ENCODE peak calls at places on chromosomes 5 and 9, in six cellular contexts. M is GM12878, C is SK-N-SH, N is HepG2, W is H1, I is GM12891. V is an unnamed sample.
A peak's percentile ranks its signal among the peaks of the same experiment; 100 is the strongest.

GRCh38 chr5:38608877-38609276 is 52.4 kb upstream of the LIFR start:
- DNase-seq in M (no peak), C (no peak), N (no peak), W (no peak), I (no peak), V (no peak)

GRCh38 chr5:68419101-68419636 is 203.6 kb downstream of the PIK3R1 start:
- DNase-seq in M (no peak), C (no peak), N (no peak), W (no peak), I (no peak), V (no peak)

GRCh38 chr5:168948746-168949145 is 352.2 kb downstream of the SLIT3 start:
- DNase-seq in M (no peak), C (peak; percentile 44), N (no peak), W (no peak), I (no peak), V (no peak)

GRCh38 chr9:77678136-77678535 is 30.0 kb upstream of the GNA14 start:
- DNase-seq in M (no peak), C (no peak), N (no peak), W (peak; percentile 27), I (no peak), V (no peak)

GRCh38 chr5:79640571-79641055 is 28.4 kb downstream of the TENT2 start:
- DNase-seq in M (no peak), C (no peak), N (no peak), W (no peak), I (no peak), V (no peak)

GRCh38 chr9:93306081-93306480 is 122.1 kb downstream of the WNK2 start:
- DNase-seq in M (no peak), C (no peak), N (no peak), W (peak; percentile 45), I (no peak), V (no peak)

GRCh38 chr5:163399923-163400322 is 37.5 kb upstream of the CCNG1 start:
- DNase-seq in M (no peak), C (no peak), N (no peak), W (no peak), I (no peak), V (no peak)

GRCh38 chr9:94160594-94161501 is 76.6 kb downstream of the PTPDC1 start:
- DNase-seq in M (no peak), C (no peak), N (peak; percentile 89), W (peak; percentile 42), I (no peak), V (no peak)

GRCh38 chr9:34993502-34994428 is 4.2 kb downstream of the DNAJB5 start:
- DNase-seq in M (no peak), C (peak; percentile 74), N (no peak), W (no peak), I (no peak), V (no peak)

GRCh38 chr5:127031147-127031862 is 947 bp upstream of the MARCHF3 start:
- DNase-seq in M (no peak), C (no peak), N (no peak), W (no peak), I (peak; percentile 41), V (peak; percentile 34)

GRCh38 chr9:125447202-125447802 is 185.7 kb downstream of the GAPVD1 start:
- DNase-seq in M (no peak), C (no peak), N (no peak), W (no peak), I (no peak), V (no peak)

GRCh38 chr5:17989567-17989966 is 355.3 kb downstream of the TAF11L14 start:
- DNase-seq in M (no peak), C (no peak), N (no peak), W (no peak), I (no peak), V (no peak)

GRCh38 chr5:101424530-101425175 is 521.6 kb upstream of the ST8SIA4 start:
- DNase-seq in M (no peak), C (no peak), N (no peak), W (no peak), I (no peak), V (no peak)

GRCh38 chr9:137341227-137341626 is 39.2 kb upstream of the NRARP start:
- DNase-seq in M (no peak), C (no peak), N (no peak), W (no peak), I (no peak), V (no peak)

GRCh38 chr9:77094150-77094549 is 74.7 kb downstream of the FOXB2 start:
- DNase-seq in M (no peak), C (no peak), N (no peak), W (no peak), I (no peak), V (no peak)

GRCh38 chr5:95707055-95707454 is 24.1 kb upstream of the RHOBTB3 start:
- DNase-seq in M (no peak), C (no peak), N (no peak), W (no peak), I (no peak), V (no peak)

GRCh38 chr5:132110195-132110594 is 36.6 kb downstream of the CSF2 start:
- DNase-seq in M (no peak), C (no peak), N (no peak), W (no peak), I (no peak), V (no peak)

GRCh38 chr9:120891255-120891954 is 14.4 kb upstream of the PHF19 start:
- DNase-seq in M (no peak), C (no peak), N (no peak), W (no peak), I (no peak), V (no peak)

GRCh38 chr9:134061688-134062371 is 6.0 kb downstream of the BRD3 start:
- DNase-seq in M (no peak), C (peak; percentile 31), N (no peak), W (peak; percentile 43), I (no peak), V (no peak)

GRCh38 chr5:963673-964531 is 44.7 kb upstream of the NKD2 start:
- DNase-seq in M (no peak), C (peak; percentile 80), N (no peak), W (no peak), I (peak; percentile 61), V (peak; percentile 69)

GRCh38 chr9:16257604-16258003 is 612.9 kb downstream of the BNC2 start:
- DNase-seq in M (no peak), C (no peak), N (no peak), W (no peak), I (no peak), V (no peak)

GRCh38 chr5:122501087-122501435 is 189.0 kb downstream of the SNCAIP start:
- DNase-seq in M (no peak), C (no peak), N (no peak), W (no peak), I (no peak), V (no peak)

GRCh38 chr5:74538206-74538661 is 102.3 kb downstream of the ENC1 start:
- DNase-seq in M (no peak), C (no peak), N (peak; percentile 89), W (no peak), I (no peak), V (no peak)

GRCh38 chr9:126819482-126819881 is 14.6 kb downstream of the ZBTB43 start:
- DNase-seq in M (no peak), C (no peak), N (no peak), W (no peak), I (no peak), V (no peak)

GRCh38 chr5:148559461-148559860 is 94.9 kb downstream of the HTR4 start:
- DNase-seq in M (no peak), C (no peak), N (no peak), W (no peak), I (no peak), V (no peak)

GRCh38 chr9:37964740-37965081 is 60.8 kb upstream of the SLC25A51 start:
- DNase-seq in M (no peak), C (no peak), N (no peak), W (no peak), I (no peak), V (no peak)

GRCh38 chr9:37966443-37967271 is 62.7 kb upstream of the SLC25A51 start:
- DNase-seq in M (no peak), C (no peak), N (peak; percentile 52), W (no peak), I (no peak), V (no peak)

GRCh38 chr9:37961346-37961745 is 57.4 kb upstream of the SLC25A51 start:
- DNase-seq in M (no peak), C (no peak), N (no peak), W (no peak), I (no peak), V (no peak)

GRCh38 chr9:37965116-37965515 is 61.2 kb upstream of the SLC25A51 start:
- DNase-seq in M (no peak), C (no peak), N (no peak), W (no peak), I (no peak), V (no peak)

GRCh38 chr9:37963936-37964739 is 60.2 kb upstream of the SLC25A51 start:
- DNase-seq in M (no peak), C (no peak), N (peak; percentile 94), W (no peak), I (no peak), V (no peak)
- TF ChIP-seq TAF1 in M (no peak), C (no peak), N (peak; percentile 25), W (no peak), I (no peak), V (no peak)

GRCh38 chr5:173714551-173715428 is 98.3 kb upstream of the BOD1 start:
- DNase-seq in M (no peak), C (no peak), N (no peak), W (no peak), I (no peak), V (no peak)
- TF ChIP-seq TAF1 in M (no peak), C (no peak), N (no peak), W (no peak), I (no peak), V (no peak)

GRCh38 chr5:58076473-58077257 is 383.2 kb downstream of the PLK2 start:
- DNase-seq in M (no peak), C (peak; percentile 38), N (no peak), W (no peak), I (no peak), V (no peak)

GRCh38 chr5:58077387-58077786 is 382.5 kb downstream of the PLK2 start:
- DNase-seq in M (no peak), C (no peak), N (no peak), W (no peak), I (no peak), V (no peak)

GRCh38 chr5:58075907-58076306 is 384.0 kb downstream of the PLK2 start:
- DNase-seq in M (no peak), C (no peak), N (no peak), W (no peak), I (no peak), V (no peak)

GRCh38 chr5:58077966-58078365 is 381.9 kb downstream of the PLK2 start:
- DNase-seq in M (no peak), C (no peak), N (no peak), W (no peak), I (no peak), V (no peak)

DNA sequence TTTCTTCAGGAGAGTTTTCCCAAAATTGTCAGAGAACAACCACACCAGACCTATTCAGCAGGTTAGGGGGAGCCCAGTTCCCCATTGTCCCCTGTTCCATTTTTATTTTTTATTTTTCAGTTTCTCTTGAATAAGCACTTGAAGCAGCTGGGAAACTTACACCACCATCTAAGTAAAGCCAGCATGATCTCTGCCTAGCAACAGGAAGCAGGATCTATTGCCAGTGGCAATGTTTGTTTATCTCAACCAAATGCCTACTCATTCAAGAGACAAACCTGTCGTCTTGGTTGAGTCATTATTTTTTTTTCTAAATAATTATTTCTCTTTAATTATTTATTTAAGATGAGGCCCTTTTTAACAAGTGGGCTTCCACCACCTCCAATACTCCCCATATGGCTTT is 379.3 kb downstream of the PLK2 start:
- DNase-seq in M (no peak), C (no peak), N (no peak), W (no peak), I (no peak), V (no peak)
- TF ChIP-seq TAF1 in M (no peak), C (no peak), N (no peak), W (no peak), I (no peak), V (no peak)

GRCh38 chr5:76084496-76085285 is 1.5 kb downstream of the SV2C start:
- DNase-seq in M (no peak), C (peak; percentile 92), N (no peak), W (peak; percentile 62), I (no peak), V (peak; percentile 10)
- TF ChIP-seq TAF1 in M (no peak), C (no peak), N (no peak), W (no peak), I (no peak), V (no peak)

V was measured in GM12892.